ENCODE peak calls at places on chromosome 11, in four cellular contexts. T, H, J and F are unnamed samples.

GRCh38 chr11:40647290-40647689 is 812.2 kb downstream of the LRRC4C start:
- DNase-seq in T (no peak), H (no peak), J (no peak), F (no peak)

GRCh38 chr11:69209936-69210659 is 54.4 kb downstream of the SMIM38 start:
- DNase-seq in J (no peak), T (peak; percentile 23), H (peak; percentile 70), F (no peak)

GRCh38 chr11:65918211-65919150 is at the start of gene C11orf68:
- DNase-seq in J (no peak), T (no peak), H (no peak), F (peak; percentile 55)

GRCh38 chr11:45930031-45930794 is 7.8 kb downstream of the LARGE2 start:
- DNase-seq in J (no peak), T (peak; percentile 88), H (no peak), F (no peak)

GRCh38 chr11:122267602-122268001 is 151.6 kb upstream of the BLID start:
- DNase-seq in J (no peak), H (no peak), T (no peak), F (no peak)

GRCh38 chr11:18457435-18457834 is 1.8 kb downstream of the LDHAL6A start:
- DNase-seq in T (no peak), J (peak; percentile 32), H (peak; percentile 12), F (no peak)

GRCh38 chr11:65485820-65486219 is 13.0 kb upstream of the MALAT1 start:
- DNase-seq in T (no peak), J (no peak), H (no peak), F (no peak)

GRCh38 chr11:64998690-64999431 is 2.1 kb upstream of the BATF2 start:
- DNase-seq in H (no peak), J (no peak), T (no peak), F (no peak)

GRCh38 chr11:66159585-66159984 is 89.5 kb downstream of the PACS1 start:
- DNase-seq in J (no peak), T (no peak), H (no peak), F (no peak)

GRCh38 chr11:118870396-118871343 is 13.0 kb upstream of the CXCR5 start:
- DNase-seq in H (no peak), J (no peak), T (peak; percentile 57), F (peak; percentile 63)

GRCh38 chr11:11148598-11148997 is 204.5 kb downstream of the CSNK2A3 start:
- DNase-seq in T (no peak), H (no peak), J (no peak), F (no peak)

GRCh38 chr11:64868904-64869570 is 9.4 kb downstream of the EHD1 start:
- DNase-seq in T (no peak), H (no peak), J (no peak), F (no peak)

GRCh38 chr11:74546752-74547151 is 45.6 kb upstream of the POLD3 start:
- DNase-seq in H (no peak), T (no peak), J (no peak), F (no peak)

GRCh38 chr11:73241300-73241699 is 23.2 kb downstream of the P2RY2 start:
- DNase-seq in T (no peak), H (no peak), J (no peak), F (no peak)

GRCh38 chr11:67996051-67996450 is 7.8 kb downstream of the UNC93B1 start:
- DNase-seq in J (no peak), T (no peak), H (no peak), F (no peak)

DNA sequence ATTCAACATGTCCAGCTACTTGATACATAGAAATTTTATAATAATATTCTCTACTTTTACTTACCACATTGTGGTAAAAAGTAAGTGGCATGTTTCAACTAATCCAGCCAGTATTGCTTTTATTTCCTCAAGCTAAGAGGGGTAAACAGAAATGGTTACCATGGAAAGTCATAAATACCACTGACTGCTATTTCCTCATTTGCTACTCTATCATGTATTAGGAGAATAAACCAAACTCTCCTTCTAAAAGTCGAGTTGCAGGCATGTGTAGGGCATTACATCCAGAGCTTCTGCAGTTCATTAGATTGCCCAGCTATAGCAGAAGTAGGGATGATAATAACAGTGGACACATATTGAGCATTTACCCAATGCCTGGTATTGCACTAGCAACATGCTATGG is 208.4 kb downstream of the MAML2 start:
- DNase-seq in J (no peak), H (no peak), T (no peak), F (no peak)
- TF ChIP-seq EGR1 in J (no peak), H (no peak), T (no peak), F (no peak)

GRCh38 chr11:21866781-21867180 is 326.1 kb upstream of the ANO5 start:
- DNase-seq in J (no peak), T (no peak), H (no peak), F (no peak)

GRCh38 chr11:21865541-21865940 is 327.3 kb upstream of the ANO5 start:
- DNase-seq in H (no peak), T (no peak), J (no peak), F (no peak)

GRCh38 chr11:21861314-21861713 is 331.6 kb upstream of the ANO5 start:
- DNase-seq in H (no peak), T (no peak), J (no peak), F (no peak)
- TF ChIP-seq EGR1 in H (no peak), T (no peak), J (no peak), F (no peak)

GRCh38 chr11:81569999-81570398 is 1163.7 kb downstream of the FAM181B start:
- DNase-seq in J (no peak), H (no peak), T (no peak), F (no peak)

GRCh38 chr11:81573367-81573766 is 1160.3 kb downstream of the FAM181B start:
- DNase-seq in J (no peak), H (no peak), T (no peak), F (no peak)

GRCh38 chr11:81574301-81574700 is 1159.4 kb downstream of the FAM181B start:
- DNase-seq in H (no peak), J (no peak), T (no peak), F (no peak)

DNA sequence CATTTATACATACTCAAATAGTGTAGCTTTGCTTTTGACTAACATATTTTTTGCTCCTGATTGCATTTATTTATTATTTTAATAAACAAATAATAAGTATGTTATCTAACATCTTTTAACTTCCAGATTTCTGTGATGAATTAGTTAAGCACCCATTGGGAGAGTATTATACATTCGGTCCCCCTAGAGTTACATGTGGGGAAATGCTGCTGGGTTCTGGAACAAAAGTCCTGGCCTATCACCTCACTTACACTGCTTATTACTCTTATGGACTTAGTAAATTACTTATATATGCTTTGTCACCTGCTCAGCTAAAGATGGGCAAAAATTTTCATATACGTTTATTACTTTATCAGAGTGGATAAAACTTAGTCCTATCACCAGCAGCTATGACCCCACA is 1163.0 kb downstream of the FAM181B start:
- DNase-seq in H (no peak), J (no peak), T (no peak), F (no peak)
- TF ChIP-seq EGR1 in H (no peak), J (no peak), T (no peak), F (no peak)

DNA sequence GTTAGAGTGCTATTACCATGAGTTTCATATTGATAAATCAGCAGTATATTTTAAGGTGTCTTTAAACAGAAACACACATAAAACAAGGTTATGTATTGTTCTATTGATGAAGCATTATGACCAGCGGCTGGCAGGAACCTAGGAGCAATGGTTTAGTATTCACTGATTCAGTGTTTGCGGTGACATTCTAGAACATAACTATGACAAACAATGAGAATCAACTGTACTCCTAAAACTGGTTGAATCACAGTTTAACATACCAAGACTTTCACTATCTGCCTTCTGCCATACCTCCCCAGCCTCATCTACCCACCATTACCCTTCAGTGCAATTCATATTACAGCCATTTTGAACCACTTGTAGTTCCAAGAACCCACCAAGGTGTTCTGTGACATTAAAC is 8.8 kb downstream of the HOATZ start:
- DNase-seq in J (no peak), H (no peak), T (no peak), F (no peak)
- TF ChIP-seq EGR1 in J (no peak), H (no peak), T (no peak), F (no peak)

DNA sequence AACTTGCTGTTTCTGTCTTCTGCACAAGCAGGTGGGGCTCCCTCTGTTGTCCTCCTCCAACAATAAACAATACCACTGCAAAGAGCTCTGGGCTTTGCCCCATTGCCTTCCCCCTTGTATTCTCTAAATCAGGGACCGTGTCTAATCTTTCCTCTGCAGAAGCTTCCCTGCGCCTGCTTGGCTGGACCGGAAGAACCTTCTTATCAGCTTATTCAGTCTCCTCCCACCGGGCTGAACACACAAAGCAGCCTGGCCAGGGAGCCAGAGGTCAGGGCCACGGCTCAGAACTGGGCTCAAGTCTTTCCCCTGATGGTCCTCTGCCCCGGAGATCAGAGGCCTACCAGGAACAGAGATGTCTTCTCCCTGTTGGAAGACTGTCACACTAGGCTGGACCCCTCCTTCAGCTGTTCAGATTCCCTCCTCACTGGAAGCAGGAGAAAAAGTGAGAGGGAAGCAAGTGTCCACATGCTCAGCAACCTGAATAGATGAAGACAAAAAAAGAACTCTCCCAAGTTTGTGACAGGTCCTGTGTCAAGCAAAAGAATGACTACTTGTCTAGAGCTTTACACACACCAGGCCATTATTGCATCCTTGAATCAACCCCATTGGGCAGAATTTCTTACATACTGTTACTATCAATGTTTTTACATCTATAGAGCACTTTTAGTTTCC is 63.7 kb downstream of the RAB30 start:
- DNase-seq in T (no peak), H (peak; percentile 67), J (no peak), F (no peak)
- TF ChIP-seq EGR1 in T (no peak), H (no peak), J (no peak), F (no peak)

GRCh38 chr11:70303070-70303469 is 32.6 kb downstream of the PPFIA1 start:
- DNase-seq in T (no peak), H (no peak), J (no peak), F (no peak)
- TF ChIP-seq EGR1 in T (no peak), H (no peak), J (no peak), F (no peak)

GRCh38 chr11:345179-345578 is 24.1 kb upstream of the B4GALNT4 start:
- DNase-seq in T (no peak), H (no peak), J (no peak), F (no peak)

GRCh38 chr11:339963-340362 is 19.3 kb upstream of the IFITM3 start:
- DNase-seq in J (no peak), H (no peak), T (no peak), F (no peak)

GRCh38 chr11:340539-341512 is 20.2 kb upstream of the IFITM3 start:
- DNase-seq in J (no peak), T (no peak), H (no peak), F (no peak)

GRCh38 chr11:346529-346928 is 22.8 kb upstream of the B4GALNT4 start:
- DNase-seq in T (no peak), H (no peak), J (no peak), F (no peak)

DNA sequence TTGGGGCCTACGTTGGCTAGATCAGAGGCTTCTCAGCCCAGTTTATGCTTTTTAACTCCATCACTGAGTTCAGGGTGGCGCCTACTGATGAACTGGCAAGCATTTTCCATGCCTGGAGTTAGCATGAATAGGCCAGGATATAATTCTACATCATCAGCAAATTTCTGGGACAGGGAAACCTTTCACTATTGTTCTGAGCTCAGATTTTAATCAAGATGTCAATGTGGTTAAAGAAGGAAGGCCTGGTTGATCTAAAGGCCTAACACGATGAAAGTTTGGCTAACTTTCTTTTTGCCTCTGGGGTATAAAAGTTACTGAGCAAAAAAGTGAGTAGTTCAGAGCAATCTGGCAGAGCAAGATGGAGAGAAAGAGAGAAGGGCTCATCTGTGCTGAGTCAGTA is 21.7 kb upstream of the IFITM3 start:
- DNase-seq in T (no peak), H (no peak), J (no peak), F (no peak)
- TF ChIP-seq EGR1 in T (no peak), H (no peak), J (no peak), F (no peak)